ENCODE peak calls at places on chromosomes 5 and 9, in six cellular contexts. F is AG04449, S is progenitor cell of endocrine pancreas, A is kidney epithelial cell, H is right atrium auricular region, U is colonic mucosa. J is an unnamed sample.
A peak's percentile ranks its signal among the peaks of the same experiment; 100 is the strongest.

GRCh38 chr9:2336055-2336454 is 285.5 kb upstream of the VLDLR start:
- DNase-seq in F (no peak), S (no peak), A (no peak), H (no peak), U (no peak), J (no peak)

GRCh38 chr9:105157178-105157583 is 87.3 kb upstream of the SLC44A1 start:
- DNase-seq in F (peak; percentile 41), S (no peak), A (no peak), H (peak; percentile 67), U (peak; percentile 42), J (peak; percentile 61)

GRCh38 chr5:9851458-9851857 is 221.3 kb upstream of the TAS2R1 start:
- DNase-seq in F (peak; percentile 84), S (no peak), A (no peak), H (no peak), U (no peak), J (no peak)

GRCh38 chr5:135990518-135991240 is 35.9 kb upstream of the LECT2 start:
- DNase-seq in F (no peak), S (no peak), A (no peak), H (no peak), U (no peak), J (no peak)

GRCh38 chr5:17723876-17724275 is 89.6 kb downstream of the TAF11L14 start:
- DNase-seq in F (no peak), S (no peak), A (no peak), H (no peak), U (no peak), J (no peak)

GRCh38 chr9:15211994-15212501 is 95.0 kb downstream of the TTC39B start:
- DNase-seq in F (no peak), S (no peak), A (peak; percentile 78), H (no peak), U (no peak), J (no peak)

GRCh38 chr9:36135791-36136276 is 699 bp upstream of the GLIPR2 start:
- DNase-seq in F (no peak), S (no peak), A (no peak), H (no peak), U (peak; percentile 53), J (no peak)

GRCh38 chr5:79416499-79416898 is 97.4 kb downstream of the HOMER1 start:
- DNase-seq in F (no peak), S (no peak), A (no peak), H (no peak), U (peak; percentile 19), J (peak; percentile 45)

GRCh38 chr5:154460172-154460571 is 14.4 kb downstream of the SAP30L start:
- DNase-seq in F (no peak), S (no peak), A (no peak), H (no peak), U (no peak), J (no peak)

GRCh38 chr5:55134053-55134722 is 25.8 kb upstream of the GPX8 start:
- DNase-seq in F (no peak), S (no peak), A (no peak), H (no peak), U (no peak), J (no peak)

GRCh38 chr5:62578540-62578939 is at the start of gene LRRC70:
- DNase-seq in F (no peak), S (no peak), A (peak; percentile 25), H (no peak), U (no peak), J (peak; percentile 24)

GRCh38 chr9:16335788-16336580 is 534.5 kb downstream of the BNC2 start:
- DNase-seq in F (peak; percentile 99), S (no peak), A (peak; percentile 96), H (peak; percentile 94), U (peak; percentile 44), J (no peak)

GRCh38 chr9:93028448-93029006 is 30.0 kb upstream of the SUSD3 start:
- DNase-seq in F (no peak), S (no peak), A (no peak), H (no peak), U (no peak), J (peak; percentile 74)

GRCh38 chr5:135521964-135522363 is 13.8 kb downstream of the NEUROG1 start:
- DNase-seq in F (no peak), S (no peak), A (no peak), H (no peak), U (no peak), J (no peak)

GRCh38 chr9:72753261-72753893 is 199.5 kb downstream of the ALDH1A1 start:
- DNase-seq in F (no peak), S (no peak), A (no peak), H (no peak), U (no peak), J (no peak)

GRCh38 chr5:172211676-172212075 is 17.7 kb downstream of the EFCAB9 start:
- DNase-seq in F (no peak), S (no peak), A (no peak), H (no peak), U (no peak), J (no peak)

GRCh38 chr5:90878081-90878480 is 319.5 kb downstream of the ADGRV1 start:
- DNase-seq in F (no peak), S (no peak), A (no peak), H (no peak), U (no peak), J (no peak)

GRCh38 chr5:107661038-107661649 is 9.6 kb downstream of the EFNA5 start:
- DNase-seq in F (no peak), S (no peak), A (no peak), H (no peak), U (no peak), J (no peak)

GRCh38 chr9:112334319-112334828 is 955 bp upstream of the PTBP3 start:
- DNase-seq in F (no peak), S (no peak), A (no peak), H (no peak), U (peak; percentile 57), J (peak; percentile 55)

GRCh38 chr9:88590558-88591146 is 55.7 kb downstream of the NXNL2 start:
- DNase-seq in F (no peak), S (no peak), A (no peak), H (no peak), U (no peak), J (no peak)

GRCh38 chr9:12776775-12777055 is 1.9 kb downstream of the LURAP1L start:
- DNase-seq in F (no peak), S (no peak), A (no peak), H (no peak), U (no peak), J (no peak)

GRCh38 chr5:102600964-102601363 is 102.2 kb upstream of the SLCO6A1 start:
- DNase-seq in F (no peak), S (no peak), A (no peak), H (no peak), U (no peak), J (no peak)

GRCh38 chr5:38556115-38556598 is 289 bp downstream of the LIFR start:
- DNase-seq in F (no peak), S (no peak), A (no peak), H (no peak), U (no peak), J (no peak)

GRCh38 chr5:61450880-61451279 is 118.8 kb downstream of the ZSWIM6 start:
- DNase-seq in F (peak; percentile 38), S (no peak), A (no peak), H (no peak), U (no peak), J (no peak)

GRCh38 chr5:179404321-179405053 is 59.2 kb upstream of the ADAMTS2 start:
- DNase-seq in F (no peak), S (no peak), A (no peak), H (peak; percentile 49), U (peak; percentile 14), J (no peak)

GRCh38 chr9:26054600-26055516 is 376.6 kb upstream of the TUSC1 start:
- DNase-seq in F (no peak), S (no peak), A (no peak), H (no peak), U (no peak), J (no peak)

GRCh38 chr5:138653502-138653901 is 78.3 kb upstream of the HSPA9 start:
- DNase-seq in F (no peak), S (no peak), A (no peak), H (no peak), U (no peak), J (no peak)

GRCh38 chr5:99004960-99005359 is 76.2 kb upstream of the CHD1 start:
- DNase-seq in F (no peak), S (no peak), A (no peak), H (no peak), U (no peak), J (peak; percentile 64)

GRCh38 chr9:70120834-70121510 is 77.3 kb downstream of the MAMDC2 start:
- DNase-seq in F (peak; percentile 85), S (no peak), A (peak; percentile 88), H (peak; percentile 94), U (peak; percentile 30), J (no peak)

DNA sequence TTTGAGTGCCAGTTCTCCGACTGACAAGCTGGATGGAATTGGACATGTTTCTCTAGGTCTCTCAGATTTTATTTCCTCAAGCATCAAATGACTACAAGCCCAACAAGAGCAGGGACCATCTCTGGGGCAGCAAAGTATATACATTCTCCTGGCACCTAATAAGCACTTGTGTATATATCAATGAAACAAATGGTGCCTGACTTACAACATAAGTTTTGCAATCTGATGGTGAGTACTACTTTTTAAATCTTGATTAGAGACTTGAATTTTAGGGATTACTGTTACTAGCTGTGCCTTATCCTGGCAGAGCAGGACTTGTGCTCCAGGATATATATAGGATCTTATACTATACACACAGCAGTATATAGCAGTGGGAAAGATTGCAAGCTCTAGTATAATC is 8.8 kb upstream of the ABLIM3 start:
- DNase-seq in F (no peak), S (no peak), A (no peak), H (no peak), U (no peak), J (no peak)
- TF ChIP-seq CTCF in F (no peak), S (no peak), A (no peak), H (no peak), U (no peak), J (no peak)

GRCh38 chr5:163269624-163270023 is 167.8 kb upstream of the CCNG1 start:
- DNase-seq in F (no peak), S (no peak), A (no peak), H (no peak), U (no peak), J (no peak)
- TF ChIP-seq CTCF in F (no peak), S (peak; percentile 57), A (no peak), H (no peak), U (no peak), J (peak; percentile 37)

DNA sequence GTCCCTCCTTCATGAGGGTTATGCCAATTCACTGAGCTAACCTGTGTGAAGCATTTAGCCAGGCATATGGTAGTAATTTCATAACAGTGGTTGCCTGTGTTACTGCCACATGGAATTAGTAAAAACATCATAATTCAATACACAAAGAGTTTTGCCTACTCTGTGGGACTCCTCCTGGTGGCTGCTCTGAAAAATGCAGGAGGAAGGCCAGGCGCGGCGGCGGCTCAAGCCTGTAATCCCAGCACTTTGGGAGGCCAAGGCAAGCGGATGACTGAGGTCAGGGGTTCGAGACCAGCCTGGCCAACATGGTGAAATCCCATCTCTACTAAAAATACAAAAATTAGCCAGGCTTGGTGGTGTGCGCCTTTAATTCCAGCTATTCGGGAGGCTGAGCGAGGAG is 547.3 kb downstream of the CDK5RAP2 start:
- DNase-seq in F (no peak), S (no peak), A (no peak), H (no peak), U (no peak), J (no peak)
- TF ChIP-seq CTCF in F (no peak), S (peak; percentile 32), A (no peak), H (no peak), U (no peak), J (peak; percentile 30)

DNA sequence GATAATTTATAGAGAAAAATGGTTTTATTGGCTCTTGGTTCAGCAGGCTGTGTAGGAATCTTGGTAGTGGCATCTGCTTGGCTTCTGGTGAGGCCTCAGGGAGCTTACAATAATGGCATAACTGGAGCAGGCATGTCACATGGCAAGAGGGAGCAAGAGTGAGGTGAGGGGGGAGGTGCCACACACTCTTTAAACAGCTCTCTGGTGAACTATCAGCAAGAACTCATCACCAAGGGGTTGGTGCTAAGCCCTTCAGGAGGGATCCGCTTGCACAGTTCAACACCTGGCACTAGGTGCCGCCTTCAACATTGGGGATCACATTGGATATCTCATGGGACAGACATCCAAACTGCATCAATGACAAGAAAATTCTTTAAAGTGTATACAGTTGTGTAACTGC is 10.5 kb downstream of the GPBP1 start:
- DNase-seq in F (no peak), S (no peak), A (no peak), H (no peak), U (no peak), J (no peak)
- TF ChIP-seq CTCF in F (no peak), S (no peak), A (peak; percentile 3), H (no peak), U (no peak), J (no peak)

J was measured in GM13977.